ENCODE peak calls at places on chromosome 15, in six cellular contexts. E is GM12891, O is K562, I is HepG2, M is H1, L is GM12878. A is an unnamed sample.

GRCh38 chr15:46714959-46715358 is 1002.3 kb upstream of the SEMA6D start:
- DNase-seq in L (no peak), O (no peak), E (no peak), M (no peak), I (no peak), A (no peak)

GRCh38 chr15:87744815-87745214 is 511.7 kb downstream of the NTRK3 start:
- DNase-seq in E (no peak), O (peak), I (no peak), L (no peak), M (no peak), A (no peak)

GRCh38 chr15:58957101-58957973 is 23.9 kb upstream of the SLTM start:
- DNase-seq in O (peak), M (no peak), E (peak), L (no peak), I (peak), A (peak)

GRCh38 chr15:30859091-30859874 is 44.4 kb upstream of the FAN1 start:
- DNase-seq in O (peak), E (peak), L (no peak), I (peak), M (no peak), A (peak)

GRCh38 chr15:51114437-51115119 is 19.9 kb upstream of the TNFAIP8L3 start:
- DNase-seq in E (no peak), O (no peak), I (no peak), M (no peak), L (no peak), A (no peak)

GRCh38 chr15:90264649-90265048 is 823 bp upstream of the NGRN start:
- DNase-seq in O (no peak), I (peak), L (no peak), E (no peak), M (no peak), A (no peak)

GRCh38 chr15:72495007-72495406 is 20.9 kb downstream of the ARIH1 start:
- DNase-seq in L (no peak), O (no peak), I (no peak), E (no peak), M (no peak), A (no peak)

GRCh38 chr15:77731067-77731466 is 98.4 kb upstream of the LINGO1 start:
- DNase-seq in O (no peak), L (no peak), M (no peak), I (no peak), E (no peak), A (no peak)

GRCh38 chr15:69857686-69858391 is 239.9 kb downstream of the TLE3 start:
- DNase-seq in M (no peak), L (no peak), I (no peak), E (no peak), O (no peak), A (no peak)

GRCh38 chr15:75669191-75669878 is 21.6 kb downstream of the SNX33 start:
- DNase-seq in M (no peak), L (no peak), I (no peak), O (no peak), E (no peak), A (no peak)

GRCh38 chr15:66786708-66787471 is 84.9 kb downstream of the SMAD6 start:
- DNase-seq in I (no peak), L (no peak), M (no peak), E (no peak), O (no peak), A (no peak)

GRCh38 chr15:78208887-78209645 is 25.3 kb downstream of the ACSBG1 start:
- DNase-seq in I (no peak), M (no peak), E (no peak), O (no peak), L (no peak), A (no peak)

GRCh38 chr15:91783001-91783400 is 70.5 kb upstream of the SLCO3A1 start:
- DNase-seq in I (no peak), E (no peak), L (no peak), O (no peak), M (no peak), A (no peak)

GRCh38 chr15:101613130-101614000 is 38.8 kb downstream of the TM2D3 start:
- DNase-seq in O (peak), E (no peak), I (peak), L (no peak), M (no peak), A (no peak)

GRCh38 chr15:100783760-100784492 is 95.7 kb upstream of the ALDH1A3 start:
- DNase-seq in M (no peak), I (no peak), O (no peak), L (no peak), E (no peak), A (no peak)

GRCh38 chr15:36972704-36973103 is 127.6 kb downstream of the MEIS2 start:
- DNase-seq in I (no peak), E (no peak), O (no peak), L (no peak), M (no peak), A (no peak)

GRCh38 chr15:39515765-39516164 is 65.1 kb upstream of the THBS1 start:
- DNase-seq in O (no peak), E (no peak), I (no peak), M (no peak), L (no peak), A (no peak)

GRCh38 chr15:58269455-58270414 is 131.6 kb downstream of the AQP9 start:
- DNase-seq in E (no peak), O (peak), L (peak), I (peak), M (no peak), A (no peak)

GRCh38 chr15:94346272-94346671 is 114.9 kb downstream of the MCTP2 start:
- DNase-seq in L (no peak), M (no peak), O (no peak), E (no peak), I (no peak), A (no peak)

GRCh38 chr15:35657679-35658201 is 111.8 kb upstream of the DPH6 start:
- DNase-seq in L (no peak), I (no peak), M (no peak), E (no peak), O (no peak), A (no peak)

GRCh38 chr15:80803580-80804525 is 24.7 kb downstream of the CEMIP start:
- DNase-seq in O (no peak), E (no peak), L (no peak), I (no peak), M (no peak), A (no peak)

GRCh38 chr15:47620960-47621681 is 96.2 kb upstream of the SEMA6D start:
- DNase-seq in I (no peak), M (no peak), O (no peak), E (no peak), L (no peak), A (no peak)

GRCh38 chr15:59996498-59997041 is 7.5 kb upstream of the FOXB1 start:
- DNase-seq in I (peak), O (no peak), E (no peak), L (no peak), M (no peak), A (no peak)

GRCh38 chr15:73802336-73803105 is 49.4 kb upstream of the INSYN1 start:
- DNase-seq in O (no peak), E (no peak), I (no peak), M (no peak), L (no peak), A (no peak)

GRCh38 chr15:100249096-100249815 is 92.5 kb downstream of the ADAMTS17 start:
- DNase-seq in O (no peak), I (no peak), M (no peak), L (no peak), E (no peak), A (no peak)

GRCh38 chr15:90872481-90873184 is 4.2 kb downstream of the FURIN start:
- DNase-seq in O (peak), L (no peak), E (no peak), I (peak), M (no peak), A (peak)

GRCh38 chr15:74383695-74384565 is 16.5 kb upstream of the CYP11A1 start:
- DNase-seq in M (no peak), I (no peak), O (peak), L (peak), E (peak), A (peak)

GRCh38 chr15:40918799-40919392 is 10.2 kb upstream of the DLL4 start:
- DNase-seq in M (no peak), O (no peak), I (peak), E (no peak), L (no peak), A (no peak)
- TF ChIP-seq TAF1 in M (no peak), O (no peak), I (no peak), E (no peak), L (no peak), A (no peak)

GRCh38 chr15:44535092-44535491 is 1.9 kb upstream of the EIF3J start:
- DNase-seq in O (no peak), M (no peak), L (no peak), I (no peak), E (no peak), A (no peak)

GRCh38 chr15:44535509-44536297 is 1.2 kb upstream of the EIF3J start:
- DNase-seq in L (no peak), M (no peak), E (no peak), I (peak), O (peak), A (peak)

GRCh38 chr15:44537728-44538240 is 837 bp downstream of the EIF3J start:
- DNase-seq in O (peak), E (no peak), M (no peak), L (no peak), I (peak), A (no peak)

GRCh38 chr15:44536962-44537727 is at the start of gene EIF3J:
- DNase-seq in L (peak), E (peak), I (peak), O (peak), M (no peak), A (peak)

DNA sequence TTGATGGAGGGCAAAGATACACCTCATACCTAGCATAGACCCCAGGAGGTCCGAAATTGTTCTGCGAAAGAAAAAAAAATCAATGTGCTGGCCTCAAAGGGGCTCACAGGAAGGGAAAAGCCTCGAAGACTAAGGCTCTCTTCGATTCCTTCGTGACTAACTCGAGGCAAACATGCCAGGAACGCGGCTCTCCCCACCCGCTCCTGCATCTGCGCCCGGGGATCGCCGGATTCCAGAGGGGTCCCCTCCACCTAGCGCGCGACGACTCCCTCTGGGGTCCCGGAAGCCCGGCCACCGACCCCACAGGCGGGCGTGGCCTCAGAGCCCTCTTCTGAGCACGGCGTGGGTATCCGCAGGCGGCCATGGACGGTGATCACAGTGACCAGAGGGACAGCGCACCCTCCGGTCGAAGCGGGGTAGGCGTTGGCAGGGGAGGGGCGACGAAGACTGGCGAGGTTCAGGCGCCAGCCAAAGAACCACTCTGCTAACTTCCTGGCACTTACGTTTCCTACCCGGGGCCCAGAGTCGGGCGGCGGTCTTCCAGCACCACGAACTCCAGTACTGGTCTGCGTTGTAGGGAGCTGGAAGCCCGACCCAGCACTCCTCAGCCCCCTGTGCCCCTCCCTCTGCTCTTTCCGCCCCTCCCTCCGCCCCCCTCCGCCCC is 517 bp upstream of the EIF3J start:
- DNase-seq in O (peak), E (no peak), L (no peak), I (peak), M (peak), A (no peak)
- TF ChIP-seq POLR2A in O (peak), E (peak), L (peak), I (peak), M (peak), A (peak)

GRCh38 chr15:64229129-64229724 is 66.4 kb upstream of the PPIB start:
- DNase-seq in L (no peak), O (no peak), I (no peak), E (no peak), M (no peak), A (no peak)
- TF ChIP-seq TAF1 in L (no peak), O (no peak), I (no peak), E (no peak), M (no peak), A (no peak)

GRCh38 chr15:83092309-83092976 is 15.0 kb upstream of the TM6SF1 start:
- DNase-seq in M (no peak), O (peak), E (no peak), L (no peak), I (no peak), A (no peak)
- TF ChIP-seq POLR2A in M (no peak), O (peak), E (no peak), L (peak), I (no peak), A (peak)

GRCh38 chr15:68366314-68366713 is 65.6 kb downstream of the ITGA11 start:
- DNase-seq in O (no peak), E (no peak), M (no peak), L (no peak), I (no peak), A (no peak)
- TF ChIP-seq TAF1 in O (no peak), E (no peak), M (no peak), L (no peak), I (no peak), A (no peak)